ENCODE peak calls at places on chromosome 10, in eight cellular contexts. K is transverse colon, E is suprapubic skin, H is A549, T is tibial nerve, J is HepG2, C is sigmoid colon, M is stomach. S is an unnamed sample.
A peak's percentile ranks its signal among the peaks of the same experiment; 100 is the strongest.

GRCh38 chr10:77673086-77673485 is 35.5 kb upstream of the KCNMA1 start:
- DNase-seq in E (no peak), C (no peak), T (no peak), K (no peak), M (no peak), H (no peak), J (no peak), S (no peak)

GRCh38 chr10:49327036-49327813 is 28.3 kb downstream of the C10orf71 start:
- DNase-seq in T (no peak), M (peak; percentile 17), C (no peak), K (no peak), E (no peak), H (no peak), J (no peak), S (no peak)

GRCh38 chr10:17348111-17349008 is 106.0 kb downstream of the ST8SIA6 start:
- DNase-seq in J (no peak), H (peak; percentile 7), M (no peak), K (peak; percentile 23), E (peak; percentile 80), C (peak; percentile 70), T (peak; percentile 28), S (peak; percentile 75)

GRCh38 chr10:10881132-10881813 is 136.4 kb upstream of the CELF2 start:
- DNase-seq in M (no peak), K (no peak), J (no peak), H (no peak), T (no peak), E (no peak), C (no peak), S (no peak)

GRCh38 chr10:77189056-77189455 is 448.6 kb downstream of the KCNMA1 start:
- DNase-seq in M (no peak), E (no peak), C (no peak), J (no peak), T (no peak), H (no peak), K (no peak), S (no peak)

GRCh38 chr10:116207690-116208089 is 65.3 kb downstream of the GFRA1 start:
- DNase-seq in K (no peak), M (no peak), E (no peak), T (no peak), C (no peak), J (no peak), H (no peak), S (no peak)

GRCh38 chr10:35027567-35027966 is 62.6 kb downstream of the CUL2 start:
- DNase-seq in E (no peak), T (no peak), C (no peak), J (peak; percentile 12), M (no peak), H (no peak), K (no peak), S (no peak)

GRCh38 chr10:29415876-29416275 is 127.0 kb downstream of the LYZL1 start:
- DNase-seq in C (no peak), M (no peak), H (no peak), J (no peak), K (no peak), T (no peak), E (no peak), S (no peak)

GRCh38 chr10:95500649-95501048 is 60.5 kb downstream of the SORBS1 start:
- DNase-seq in T (no peak), M (no peak), C (no peak), J (no peak), H (no peak), K (no peak), E (no peak), S (no peak)

GRCh38 chr10:96387151-96387550 is 28.3 kb upstream of the OPALIN start:
- DNase-seq in K (no peak), E (no peak), H (no peak), T (no peak), C (no peak), M (no peak), J (no peak), S (no peak)

GRCh38 chr10:67771200-67771599 is 66.8 kb downstream of the DNAJC12 start:
- DNase-seq in E (no peak), K (no peak), C (no peak), T (no peak), J (no peak), H (no peak), M (no peak), S (no peak)

GRCh38 chr10:67772894-67773511 is 65.0 kb downstream of the DNAJC12 start:
- DNase-seq in M (no peak), H (no peak), J (no peak), K (no peak), E (no peak), T (no peak), C (no peak), S (no peak)

GRCh38 chr10:67772151-67772550 is 65.8 kb downstream of the DNAJC12 start:
- DNase-seq in J (no peak), T (no peak), M (no peak), E (no peak), C (no peak), H (no peak), K (no peak), S (no peak)

GRCh38 chr10:67767245-67767644 is 70.7 kb downstream of the DNAJC12 start:
- DNase-seq in M (no peak), K (no peak), T (no peak), E (no peak), J (no peak), C (no peak), H (no peak), S (no peak)

GRCh38 chr10:67770537-67770936 is 67.5 kb downstream of the DNAJC12 start:
- DNase-seq in E (no peak), M (no peak), H (no peak), J (no peak), T (no peak), C (no peak), K (no peak), S (no peak)
- TF ChIP-seq EP300 in E (no peak), M (no peak), H (no peak), J (no peak), T (no peak), C (no peak), K (no peak), S (no peak)

DNA sequence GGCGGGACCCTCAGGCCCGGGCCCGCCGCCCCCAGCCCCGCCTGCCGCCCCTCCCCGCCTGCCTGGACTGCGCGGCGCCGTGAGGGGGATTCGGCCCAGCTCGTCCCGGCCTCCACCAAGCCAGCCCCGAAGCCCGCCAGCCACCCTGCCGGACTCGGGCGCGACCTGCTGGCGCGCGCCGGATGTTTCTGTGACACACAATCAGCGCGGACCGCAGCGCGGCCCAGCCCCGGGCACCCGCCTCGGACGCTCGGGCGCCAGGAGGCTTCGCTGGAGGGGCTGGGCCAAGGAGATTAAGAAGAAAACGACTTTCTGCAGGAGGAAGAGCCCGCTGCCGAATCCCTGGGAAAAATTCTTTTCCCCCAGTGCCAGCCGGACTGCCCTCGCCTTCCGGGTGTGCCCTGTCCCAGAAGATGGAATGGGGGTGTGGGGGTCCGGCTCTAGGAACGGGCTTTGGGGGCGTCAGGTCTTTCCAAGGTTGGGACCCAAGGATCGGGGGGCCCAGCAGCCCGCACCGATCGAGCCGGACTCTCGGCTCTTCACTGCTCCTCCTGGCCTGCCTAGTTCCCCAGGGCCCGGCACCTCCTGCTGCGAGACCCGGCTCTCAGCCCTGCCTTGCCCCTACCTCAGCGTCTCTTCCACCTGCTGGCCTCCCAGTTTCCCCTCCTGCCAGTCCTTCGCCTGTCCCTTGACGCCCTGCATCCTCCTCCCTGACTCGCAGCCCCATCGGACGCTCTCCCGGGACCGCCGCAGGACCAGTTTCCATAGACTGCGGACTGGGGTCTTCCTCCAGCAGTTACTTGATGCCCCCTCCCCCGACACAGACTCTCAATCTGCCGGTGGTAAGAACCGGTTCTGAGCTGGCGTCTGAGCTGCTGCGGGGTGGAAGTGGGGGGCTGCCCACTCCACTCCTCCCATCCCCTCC is 82.7 kb downstream of the PAX2 start:
- DNase-seq in K (peak; percentile 49), M (peak; percentile 55), C (peak; percentile 62), J (no peak), E (no peak), T (no peak), H (peak; percentile 75), S (no peak)
- TF ChIP-seq EP300 in K (no peak), M (no peak), C (no peak), J (no peak), E (no peak), T (no peak), H (no peak), S (no peak)

GRCh38 chr10:91137011-91137643 is 83.3 kb upstream of the PCGF5 start:
- DNase-seq in M (no peak), E (no peak), T (no peak), J (no peak), C (no peak), H (no peak), K (no peak), S (no peak)

GRCh38 chr10:91140995-91141549 is 79.4 kb upstream of the PCGF5 start:
- DNase-seq in H (no peak), C (no peak), K (no peak), M (no peak), E (no peak), J (no peak), T (no peak), S (no peak)

GRCh38 chr10:91137822-91138221 is 82.6 kb upstream of the PCGF5 start:
- DNase-seq in J (no peak), K (no peak), T (no peak), H (no peak), C (no peak), M (no peak), E (no peak), S (no peak)

DNA sequence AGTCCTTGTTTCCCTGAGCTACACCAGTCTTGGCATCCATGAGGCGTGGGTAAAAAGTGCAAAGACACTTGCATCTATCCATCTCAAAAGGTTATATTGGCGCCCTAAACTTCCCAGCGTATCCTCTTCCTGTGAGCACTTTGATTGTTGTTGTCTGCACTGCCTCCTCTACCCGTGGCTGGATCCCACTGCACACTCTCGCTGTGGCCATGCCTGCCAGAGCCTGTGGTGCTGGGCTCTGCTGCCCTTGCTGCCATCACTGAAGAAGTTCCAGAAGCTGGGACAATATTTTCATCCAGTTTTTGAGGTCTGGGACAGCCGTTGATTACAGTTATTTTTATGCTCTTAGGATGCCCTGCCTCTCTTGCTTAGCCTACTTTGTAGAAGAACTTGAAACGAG is 85.3 kb upstream of the PCGF5 start:
- DNase-seq in K (no peak), H (no peak), C (no peak), M (no peak), T (no peak), J (no peak), E (no peak), S (no peak)
- TF ChIP-seq EP300 in K (no peak), H (no peak), C (no peak), M (no peak), T (no peak), J (no peak), E (no peak), S (no peak)

GRCh38 chr10:19493917-19494316 is 322.3 kb upstream of the PLXDC2 start:
- DNase-seq in H (no peak), M (no peak), J (no peak), T (no peak), K (no peak), E (no peak), C (no peak), S (no peak)

DNA sequence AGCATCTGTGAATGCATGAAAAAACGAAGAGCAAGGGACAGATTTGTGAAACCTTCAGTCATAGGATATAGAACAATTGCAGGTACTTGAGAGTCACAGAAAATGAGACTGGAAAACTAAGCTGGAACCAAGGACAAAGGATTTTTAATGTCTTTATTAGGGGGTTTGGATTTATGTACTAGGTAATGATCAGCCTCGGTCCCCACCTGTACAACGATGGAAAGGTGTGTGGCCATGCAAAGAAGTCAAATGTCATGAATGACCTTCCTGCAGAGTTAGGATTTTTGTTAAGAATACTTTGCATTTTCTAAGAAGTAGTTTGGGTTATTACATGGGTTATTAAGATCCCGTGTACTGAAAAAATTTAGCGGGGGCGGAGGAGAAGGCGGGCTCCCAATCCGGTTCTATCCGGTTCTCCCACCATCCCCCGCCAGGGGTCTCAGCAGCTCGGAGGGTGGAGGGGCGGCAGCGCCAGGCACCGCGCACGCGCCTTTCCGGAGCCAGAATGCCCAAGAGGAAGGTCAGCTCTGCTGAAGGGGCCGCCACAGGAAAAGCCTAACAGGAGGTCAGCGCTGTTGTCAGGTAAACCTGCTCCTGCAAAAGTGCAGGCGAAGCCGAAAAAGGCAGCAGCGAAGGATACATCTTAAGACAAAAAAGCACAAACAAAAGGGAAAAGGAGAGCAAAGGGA is 327.5 kb upstream of the PLXDC2 start:
- DNase-seq in T (peak; percentile 14), E (peak; percentile 68), H (no peak), C (peak; percentile 73), J (peak; percentile 5), K (peak; percentile 15), M (no peak), S (peak; percentile 69)
- TF ChIP-seq EP300 in T (no peak), E (no peak), H (no peak), C (no peak), J (no peak), K (no peak), M (no peak), S (no peak)

S was measured in ovary.